ENCODE peak calls at places on chromosomes 2 and 18, in four cellular contexts. H, W, Y and N are unnamed samples.

GRCh38 chr2:135132314-135132713 is 80.2 kb downstream of the RAB3GAP1 start:
- DNase-seq in H (no peak), W (no peak), Y (no peak), N (no peak)

GRCh38 chr2:114550895-114551793 is 108.7 kb downstream of the DPP10 start:
- DNase-seq in H (peak), W (peak), Y (peak), N (peak)

GRCh38 chr18:3655254-3655554 is 205.2 kb downstream of the TGIF1 start:
- DNase-seq in H (no peak), W (no peak), Y (no peak), N (no peak)

GRCh38 chr2:64234150-64234549 is 89.9 kb upstream of the PELI1 start:
- DNase-seq in H (no peak), W (no peak), Y (no peak), N (no peak)

GRCh38 chr2:177348735-177349693 is 43.6 kb upstream of the AGPS start:
- DNase-seq in H (no peak), W (no peak), Y (no peak), N (no peak)

GRCh38 chr2:173134703-173135102 is 59.1 kb downstream of the MAP3K20 start:
- DNase-seq in H (peak), W (no peak), Y (no peak), N (peak)

GRCh38 chr2:73821227-73821626 is 7.5 kb upstream of the STAMBP start:
- DNase-seq in H (no peak), W (no peak), Y (no peak), N (no peak)

GRCh38 chr18:6994719-6995430 is 122.7 kb downstream of the LAMA1 start:
- DNase-seq in H (no peak), W (no peak), Y (peak), N (peak)

GRCh38 chr2:25895620-25896019 is 17.3 kb upstream of the ASXL2 start:
- DNase-seq in H (peak), W (no peak), Y (no peak), N (peak)

GRCh38 chr2:97645112-97645699 is 656 bp upstream of the COX5B start:
- DNase-seq in H (peak), W (peak), Y (no peak), N (peak)

GRCh38 chr2:173555833-173556232 is 201.2 kb downstream of the CDCA7 start:
- DNase-seq in H (no peak), W (no peak), Y (no peak), N (no peak)